ENCODE peak calls at places on chromosomes 2 and 18, in seven cellular contexts. D is A549, F is upper lobe of left lung, Z is stomach, G is suprapubic skin, B is vagina, M is lower leg skin. Y is an unnamed sample.

GRCh38 chr2:172628085-172628484 is 72.2 kb downstream of the PDK1 start:
- DNase-seq in D (no peak), F (no peak), Z (no peak), G (no peak), B (no peak), M (no peak), Y (no peak)

GRCh38 chr18:26307161-26307773 is 81.0 kb downstream of the TAF4B start:
- DNase-seq in D (peak), F (no peak), Z (no peak), G (no peak), B (no peak), M (no peak), Y (peak)

GRCh38 chr2:179525340-179525739 is 260.7 kb upstream of the SESTD1 start:
- DNase-seq in D (no peak), F (no peak), Z (no peak), G (no peak), B (no peak), M (no peak), Y (no peak)

GRCh38 chr2:230254152-230254881 is 28.8 kb downstream of the SP140 start:
- DNase-seq in D (no peak), F (no peak), Z (no peak), G (no peak), B (no peak), M (no peak), Y (no peak)

GRCh38 chr18:23331091-23331920 is 121.8 kb upstream of the RIOK3 start:
- DNase-seq in D (no peak), F (peak), Z (peak), G (no peak), B (no peak), M (no peak), Y (no peak)

GRCh38 chr2:40034801-40035200 is 255.7 kb upstream of the THUMPD2 start:
- DNase-seq in D (no peak), F (no peak), Z (no peak), G (no peak), B (no peak), M (no peak), Y (no peak)

GRCh38 chr2:239444626-239445625 is 44.1 kb upstream of the HDAC4 start:
- DNase-seq in D (no peak), F (peak), Z (no peak), G (peak), B (no peak), M (peak), Y (no peak)

GRCh38 chr2:67574230-67574629 is 177.1 kb downstream of the ETAA1 start:
- DNase-seq in D (no peak), F (no peak), Z (no peak), G (no peak), B (no peak), M (no peak), Y (no peak)

GRCh38 chr2:199465988-199466703 is 8.4 kb upstream of the SATB2 start:
- DNase-seq in D (no peak), F (no peak), Z (no peak), G (no peak), B (no peak), M (no peak), Y (no peak)

GRCh38 chr2:18251486-18251885 is 309.0 kb downstream of the RDH14 start:
- DNase-seq in D (no peak), F (no peak), Z (no peak), G (no peak), B (no peak), M (no peak), Y (no peak)

GRCh38 chr18:8229786-8230185 is 379.5 kb upstream of the RAB12 start:
- DNase-seq in D (no peak), F (no peak), Z (no peak), G (no peak), B (no peak), M (no peak), Y (no peak)

GRCh38 chr18:45775726-45776125 is 49.7 kb upstream of the SIGLEC15 start:
- DNase-seq in D (no peak), F (no peak), Z (no peak), G (no peak), B (no peak), M (no peak), Y (no peak)

GRCh38 chr2:217297096-217297495 is 437.2 kb upstream of the TNP1 start:
- DNase-seq in D (no peak), F (no peak), Z (no peak), G (no peak), B (no peak), M (no peak), Y (no peak)

GRCh38 chr2:160062283-160063005 is at the start of gene PLA2R1:
- DNase-seq in D (peak), F (peak), Z (peak), G (peak), B (no peak), M (peak), Y (peak)

GRCh38 chr2:72694715-72695496 is 130.9 kb downstream of the EXOC6B start:
- DNase-seq in D (no peak), F (no peak), Z (peak), G (no peak), B (no peak), M (no peak), Y (no peak)

GRCh38 chr2:217998926-217999633 is 3.7 kb downstream of the TNS1 start:
- DNase-seq in D (no peak), F (no peak), Z (no peak), G (no peak), B (no peak), M (no peak), Y (no peak)

GRCh38 chr18:37538526-37539205 is 26.9 kb downstream of the CELF4 start:
- DNase-seq in D (no peak), F (no peak), Z (no peak), G (no peak), B (no peak), M (no peak), Y (no peak)

GRCh38 chr2:197309369-197310231 is 980 bp downstream of the ANKRD44 start:
- DNase-seq in D (no peak), F (peak), Z (peak), G (peak), B (no peak), M (peak), Y (no peak)

GRCh38 chr2:64222351-64222750 is 78.1 kb upstream of the PELI1 start:
- DNase-seq in D (no peak), F (no peak), Z (no peak), G (no peak), B (no peak), M (no peak), Y (no peak)

GRCh38 chr2:105324732-105325131 is 4.8 kb downstream of the TGFBRAP1 start:
- DNase-seq in D (no peak), F (no peak), Z (no peak), G (no peak), B (no peak), M (no peak), Y (no peak)

GRCh38 chr2:167504061-167504460 is 615.8 kb downstream of the XIRP2 start:
- DNase-seq in D (no peak), F (no peak), Z (no peak), G (no peak), B (no peak), M (no peak), Y (no peak)

GRCh38 chr2:10871978-10872377 is 39.8 kb upstream of the KCNF1 start:
- DNase-seq in D (no peak), F (no peak), Z (no peak), G (no peak), B (no peak), M (no peak), Y (no peak)

GRCh38 chr2:171568085-171568484 is 45.8 kb downstream of the CYBRD1 start:
- DNase-seq in D (no peak), F (no peak), Z (no peak), G (no peak), B (no peak), M (no peak), Y (no peak)

GRCh38 chr2:183260527-183260926 is 136.3 kb downstream of the NUP35 start:
- DNase-seq in D (no peak), F (no peak), Z (no peak), G (no peak), B (no peak), M (no peak), Y (no peak)

GRCh38 chr2:63888490-63889402 is 47.0 kb downstream of the UGP2 start:
- DNase-seq in D (peak), F (peak), Z (peak), G (no peak), B (no peak), M (no peak), Y (no peak)

GRCh38 chr2:232170391-232170790 is 208.2 kb upstream of the ALPP start:
- DNase-seq in D (no peak), F (no peak), Z (no peak), G (no peak), B (no peak), M (no peak), Y (no peak)

GRCh38 chr2:128799284-128799552 is 480.6 kb upstream of the HS6ST1 start:
- DNase-seq in D (no peak), F (peak), Z (no peak), G (no peak), B (no peak), M (peak), Y (no peak)

DNA sequence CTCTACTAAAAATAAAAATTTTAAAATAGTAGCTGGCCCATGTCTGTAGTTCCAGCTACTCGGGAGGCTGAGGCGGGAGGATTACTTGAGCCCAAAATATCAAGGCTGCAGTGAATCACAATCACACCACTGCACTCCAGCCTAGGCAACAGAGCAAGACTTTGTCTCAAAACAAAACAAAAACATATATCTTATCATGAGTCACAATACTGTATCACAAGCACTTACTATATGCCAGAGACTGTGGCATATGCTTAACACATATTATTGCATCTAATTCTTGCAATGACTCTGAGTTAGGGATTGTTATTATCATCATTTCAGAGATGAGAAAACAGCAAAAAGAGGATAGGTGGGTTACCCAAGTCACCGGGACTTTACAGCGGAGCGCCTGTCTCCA is 29.5 kb upstream of the TMEM37 start:
- DNase-seq in D (no peak), F (no peak), Z (no peak), G (no peak), B (no peak), M (peak), Y (no peak)
- TF ChIP-seq POLR2A in D (no peak), F (no peak), Z (no peak), G (no peak), B (no peak), M (no peak), Y (no peak)

GRCh38 chr2:28394331-28394877 is 1.7 kb downstream of the FOSL2 start:
- DNase-seq in D (no peak), F (peak), Z (peak), G (no peak), B (no peak), M (peak), Y (no peak)
- TF ChIP-seq POLR2A in D (no peak), F (peak), Z (peak), G (no peak), B (peak), M (no peak), Y (no peak)

GRCh38 chr2:54631755-54632154 is 91.7 kb upstream of the EML6 start:
- DNase-seq in D (no peak), F (no peak), Z (no peak), G (no peak), B (no peak), M (no peak), Y (no peak)

GRCh38 chr2:54629914-54630609 is 93.4 kb upstream of the EML6 start:
- DNase-seq in D (peak), F (peak), Z (peak), G (peak), B (no peak), M (no peak), Y (no peak)

GRCh38 chr2:54629390-54629789 is 94.1 kb upstream of the EML6 start:
- DNase-seq in D (no peak), F (no peak), Z (no peak), G (no peak), B (no peak), M (no peak), Y (no peak)

GRCh38 chr2:54628957-54629356 is 94.5 kb upstream of the EML6 start:
- DNase-seq in D (no peak), F (no peak), Z (no peak), G (no peak), B (no peak), M (no peak), Y (no peak)

DNA sequence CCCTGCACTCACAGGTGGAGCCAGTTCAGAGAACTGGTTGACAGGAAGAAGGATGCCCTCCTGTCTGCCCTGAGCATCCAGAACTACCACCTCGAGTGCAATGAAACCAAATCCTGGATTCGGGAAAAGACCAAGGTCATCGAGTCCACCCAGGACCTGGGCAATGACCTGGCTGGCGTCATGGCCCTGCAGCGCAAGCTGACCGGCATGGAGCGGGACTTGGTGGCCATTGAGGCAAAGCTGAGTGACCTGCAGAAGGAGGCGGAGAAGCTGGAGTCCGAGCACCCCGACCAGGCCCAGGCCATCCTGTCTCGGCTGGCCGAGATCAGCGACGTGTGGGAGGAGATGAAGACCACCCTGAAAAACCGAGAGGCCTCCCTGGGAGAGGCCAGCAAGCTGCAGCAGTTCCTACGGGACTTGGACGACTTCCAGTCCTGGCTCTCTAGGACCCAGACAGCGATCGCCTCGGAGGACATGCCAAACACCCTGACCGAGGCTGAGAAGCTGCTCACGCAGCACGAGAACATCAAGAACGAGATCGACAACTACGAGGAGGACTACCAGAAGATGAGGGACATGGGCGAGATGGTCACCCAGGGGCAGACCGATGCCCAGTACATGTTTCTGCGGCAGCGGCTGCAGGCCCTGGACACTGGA is 92.5 kb upstream of the EML6 start:
- DNase-seq in D (no peak), F (no peak), Z (no peak), G (no peak), B (no peak), M (no peak), Y (no peak)
- TF ChIP-seq POLR2A in D (no peak), F (no peak), Z (no peak), G (no peak), B (no peak), M (no peak), Y (no peak)

GRCh38 chr18:59376351-59376935 is 17.4 kb upstream of the LMAN1 start:
- DNase-seq in D (no peak), F (no peak), Z (no peak), G (no peak), B (no peak), M (no peak), Y (no peak)
- TF ChIP-seq POLR2A in D (no peak), F (no peak), Z (no peak), G (no peak), B (no peak), M (no peak), Y (no peak)

DNA sequence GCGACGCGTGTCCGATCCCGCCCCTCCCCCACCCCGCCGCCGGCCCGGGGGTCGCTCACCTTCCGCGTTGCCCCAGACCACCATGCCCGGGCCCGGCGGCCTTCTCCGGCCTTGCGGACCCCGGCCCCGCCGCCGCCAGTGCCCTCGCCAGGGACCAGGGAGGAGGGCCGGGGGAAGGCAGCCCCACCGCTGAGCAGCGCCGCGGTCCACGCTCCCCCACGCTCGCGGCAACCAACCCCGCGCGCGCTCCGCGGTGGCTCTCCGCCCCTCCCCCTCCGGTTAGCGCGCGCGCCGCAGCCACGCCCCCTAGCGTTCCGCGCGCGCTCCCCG is at the start of gene REV1:
- DNase-seq in D (no peak), F (no peak), Z (no peak), G (no peak), B (no peak), M (no peak), Y (no peak)
- TF ChIP-seq POLR2A in D (peak), F (peak), Z (no peak), G (no peak), B (peak), M (no peak), Y (no peak)

Y was measured in GM12891.